ENCODE peak calls at places on chromosomes 2 and 18, in five cellular contexts. B, L, R, K and H are unnamed samples.
A peak's percentile ranks its signal among the peaks of the same experiment; 100 is the strongest.

GRCh38 chr2:241802421-241802749 is 6.6 kb upstream of the NEU4 start:
- DNase-seq in B (no peak), L (no peak), R (peak; percentile 6), K (no peak), H (no peak)

GRCh38 chr2:154978244-154978643 is 279.7 kb downstream of the KCNJ3 start:
- DNase-seq in B (no peak), L (no peak), R (no peak), K (no peak), H (no peak)

GRCh38 chr2:15993232-15993610 is 52.9 kb downstream of the MYCN start:
- DNase-seq in B (no peak), L (no peak), R (no peak), K (no peak), H (no peak)

GRCh38 chr18:5895886-5896740 is 791 bp upstream of the TMEM200C start:
- DNase-seq in B (peak; percentile 81), L (peak; percentile 55), R (peak; percentile 34), K (no peak), H (no peak)

GRCh38 chr2:237689569-237690131 is 62.3 kb downstream of the LRRFIP1 start:
- DNase-seq in B (no peak), L (peak; percentile 49), R (no peak), K (no peak), H (no peak)

GRCh38 chr18:48300463-48300961 is 108.7 kb downstream of the ZBTB7C start:
- DNase-seq in B (peak; percentile 30), L (peak; percentile 21), R (no peak), K (no peak), H (no peak)

GRCh38 chr18:8948471-8949149 is 153.9 kb upstream of the NDUFV2 start:
- DNase-seq in B (no peak), L (peak; percentile 60), R (no peak), K (peak; percentile 67), H (peak; percentile 60)

GRCh38 chr2:16639431-16639830 is 26.2 kb downstream of the CYRIA start:
- DNase-seq in B (no peak), L (no peak), R (no peak), K (no peak), H (no peak)

GRCh38 chr2:166627893-166628292 is 133.8 kb upstream of the SCN7A start:
- DNase-seq in B (peak; percentile 9), L (no peak), R (no peak), K (no peak), H (no peak)

GRCh38 chr18:51622676-51623075 is 425.2 kb upstream of the MEX3C start:
- DNase-seq in B (no peak), L (no peak), R (no peak), K (no peak), H (no peak)

GRCh38 chr2:224308267-224308911 is 93.5 kb downstream of the FAM124B start:
- DNase-seq in B (peak; percentile 19), L (no peak), R (no peak), K (no peak), H (no peak)

GRCh38 chr2:180141600-180141999 is 134.5 kb upstream of the CWC22 start:
- DNase-seq in B (no peak), L (no peak), R (no peak), K (no peak), H (no peak)

GRCh38 chr18:32021756-32022564 is 3.3 kb downstream of the RNF125 start:
- DNase-seq in B (no peak), L (no peak), R (no peak), K (no peak), H (no peak)

GRCh38 chr2:28981620-28982371 is 698 bp downstream of the TOGARAM2 start:
- DNase-seq in B (no peak), L (no peak), R (no peak), K (no peak), H (no peak)

GRCh38 chr2:41922177-41922576 is 125.6 kb upstream of the PKDCC start:
- DNase-seq in B (no peak), L (no peak), R (no peak), K (no peak), H (no peak)

GRCh38 chr2:47521666-47522285 is 118.8 kb downstream of the MSH2 start:
- DNase-seq in B (no peak), L (no peak), R (no peak), K (no peak), H (no peak)

GRCh38 chr18:45379903-45380302 is 235.4 kb upstream of the SLC14A2 start:
- DNase-seq in B (no peak), L (no peak), R (no peak), K (no peak), H (no peak)

GRCh38 chr2:198756166-198756565 is 701.6 kb downstream of the SATB2 start:
- DNase-seq in B (no peak), L (no peak), R (no peak), K (no peak), H (no peak)

GRCh38 chr2:100365434-100365833 is 43.1 kb upstream of the LONRF2 start:
- DNase-seq in B (no peak), L (peak; percentile 91), R (no peak), K (peak; percentile 75), H (peak; percentile 41)

GRCh38 chr2:234348081-234348480 is 148.8 kb downstream of the ARL4C start:
- DNase-seq in B (no peak), L (no peak), R (no peak), K (no peak), H (no peak)

GRCh38 chr18:28212060-28212459 is 35.1 kb upstream of the CDH2 start:
- DNase-seq in B (no peak), L (no peak), R (no peak), K (no peak), H (no peak)

GRCh38 chr2:71243548-71244301 is 16.8 kb upstream of the PAIP2B start:
- DNase-seq in B (peak; percentile 89), L (no peak), R (peak; percentile 26), K (no peak), H (no peak)

GRCh38 chr2:37585982-37586621 is 85.3 kb downstream of the CDC42EP3 start:
- DNase-seq in B (no peak), L (peak; percentile 96), R (peak; percentile 52), K (peak; percentile 67), H (peak; percentile 86)

GRCh38 chr2:15971351-15971750 is 31.0 kb downstream of the MYCN start:
- DNase-seq in B (no peak), L (no peak), R (no peak), K (no peak), H (no peak)

GRCh38 chr2:236730393-236730792 is 160.8 kb downstream of the ACKR3 start:
- DNase-seq in B (no peak), L (no peak), R (peak; percentile 31), K (no peak), H (no peak)

GRCh38 chr2:136381722-136382633 is 264.0 kb upstream of the CXCR4 start:
- DNase-seq in B (no peak), L (no peak), R (no peak), K (no peak), H (no peak)

GRCh38 chr18:77013777-77014525 is 118.6 kb downstream of the MBP start:
- DNase-seq in B (peak; percentile 78), L (no peak), R (peak; percentile 66), K (no peak), H (no peak)

GRCh38 chr2:113046465-113046864 is 6.2 kb downstream of the IL36B start:
- DNase-seq in B (no peak), L (no peak), R (no peak), K (no peak), H (no peak)

GRCh38 chr2:44955593-44956449 is 14.3 kb downstream of the SIX3 start:
- DNase-seq in B (peak; percentile 88), L (peak; percentile 83), R (peak; percentile 77), K (no peak), H (no peak)

GRCh38 chr2:714005-714741 is 37.0 kb upstream of the TMEM18 start:
- DNase-seq in B (peak; percentile 77), L (peak; percentile 78), R (no peak), K (peak; percentile 35), H (peak; percentile 17)

GRCh38 chr2:3414133-3414856 is 34.8 kb downstream of the TRAPPC12 start:
- DNase-seq in B (no peak), L (no peak), R (no peak), K (no peak), H (no peak)

GRCh38 chr2:54864727-54865126 is 141.3 kb downstream of the EML6 start:
- DNase-seq in B (no peak), L (no peak), R (no peak), K (no peak), H (no peak)

GRCh38 chr2:190875881-190876280 is 4.7 kb upstream of the GLS start:
- DNase-seq in B (no peak), L (no peak), R (no peak), K (no peak), H (no peak)

GRCh38 chr2:29196792-29197788 is 81.9 kb downstream of the CLIP4 start:
- DNase-seq in B (peak; percentile 76), L (peak; percentile 76), R (peak; percentile 53), K (peak; percentile 10), H (no peak)

GRCh38 chr18:36176177-36176584 is 11.1 kb upstream of the MOCOS start:
- DNase-seq in B (no peak), L (peak; percentile 18), R (no peak), K (no peak), H (no peak)

GRCh38 chr18:72155327-72155726 is 388.8 kb downstream of the CBLN2 start:
- DNase-seq in B (no peak), L (peak; percentile 6), R (no peak), K (no peak), H (no peak)

GRCh38 chr2:125543968-125544514 is 1111.9 kb upstream of the GYPC start:
- DNase-seq in B (no peak), L (no peak), R (no peak), K (no peak), H (no peak)

GRCh38 chr2:112814278-112814677 is 22.3 kb downstream of the IL1B start:
- DNase-seq in B (no peak), L (no peak), R (no peak), K (no peak), H (no peak)